ENCODE peak calls at places on chromosomes 12 and 14, in four cellular contexts. One of them, this sample, is unnamed.

GRCh38 chr12:81779216-81779615 is 20.1 kb upstream of the PPFIA2 start:
- DNase-seq in endothelial cell: no peak
- DNase-seq in endodermal cell: no peak
- DNase-seq in pancreas: no peak
- DNase-seq in this sample: no peak

GRCh38 chr14:26917086-26917485 is 319.3 kb upstream of the NOVA1 start:
- DNase-seq in endodermal cell: no peak
- DNase-seq in pancreas: no peak
- DNase-seq in endothelial cell: no peak
- DNase-seq in this sample: no peak

GRCh38 chr12:87845995-87846483 is 183.2 kb downstream of the C12orf50 start:
- DNase-seq in pancreas: no peak
- DNase-seq in endothelial cell: no peak
- DNase-seq in endodermal cell: no peak
- DNase-seq in this sample: no peak

GRCh38 chr12:2487278-2487677 is 307.5 kb upstream of the FKBP4 start:
- DNase-seq in pancreas: no peak
- DNase-seq in endodermal cell: no peak
- DNase-seq in endothelial cell: no peak
- DNase-seq in this sample: no peak

GRCh38 chr12:32005496-32006125 is 46.4 kb downstream of the RESF1 start:
- DNase-seq in pancreas: no peak
- DNase-seq in endodermal cell: peak
- DNase-seq in endothelial cell: no peak
- DNase-seq in this sample: no peak

GRCh38 chr12:26809611-26810298 is 23.2 kb downstream of the ITPR2 start:
- DNase-seq in endothelial cell: no peak
- DNase-seq in endodermal cell: no peak
- DNase-seq in pancreas: no peak
- DNase-seq in this sample: no peak

GRCh38 chr14:51094282-51094821 is 553 bp downstream of the TRIM9 start:
- DNase-seq in pancreas: no peak
- DNase-seq in endothelial cell: peak
- DNase-seq in endodermal cell: peak
- DNase-seq in this sample: peak

GRCh38 chr14:72420749-72421452 is 473.0 kb downstream of the DPF3 start:
- DNase-seq in endodermal cell: peak
- DNase-seq in endothelial cell: peak
- DNase-seq in pancreas: peak
- DNase-seq in this sample: peak

GRCh38 chr14:64539186-64539552 is 1.4 kb upstream of the HSPA2 start:
- DNase-seq in endodermal cell: no peak
- DNase-seq in pancreas: no peak
- DNase-seq in endothelial cell: no peak
- DNase-seq in this sample: no peak

GRCh38 chr12:40734283-40734682 is 42.0 kb downstream of the CNTN1 start:
- DNase-seq in endodermal cell: no peak
- DNase-seq in pancreas: no peak
- DNase-seq in endothelial cell: no peak
- DNase-seq in this sample: no peak

GRCh38 chr12:67451206-67451605 is 182.0 kb downstream of the CAND1 start:
- DNase-seq in endodermal cell: no peak
- DNase-seq in pancreas: no peak
- DNase-seq in endothelial cell: no peak
- DNase-seq in this sample: no peak
- TF ChIP-seq CTCF in endodermal cell: no peak
- TF ChIP-seq CTCF in pancreas: no peak
- TF ChIP-seq CTCF in endothelial cell: no peak
- TF ChIP-seq CTCF in this sample: no peak

DNA sequence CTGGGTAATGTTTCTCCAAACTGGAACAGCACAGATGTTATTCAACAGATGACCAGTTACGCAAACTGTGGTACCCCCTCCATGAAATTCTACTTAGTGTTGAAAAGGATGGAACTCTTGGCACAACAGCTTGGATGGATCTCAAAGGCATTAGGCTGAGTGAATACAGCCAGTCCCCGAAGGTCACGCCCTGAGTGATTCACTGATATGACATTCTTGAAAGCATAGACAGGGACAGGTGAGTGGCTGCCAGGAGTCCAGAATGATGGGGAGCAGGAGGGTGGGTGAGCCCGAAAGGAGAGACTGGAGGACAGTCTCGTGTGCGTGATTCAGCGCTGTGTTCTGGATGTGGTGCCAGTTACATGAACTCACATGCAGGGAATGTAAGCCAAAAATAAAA is 187.5 kb upstream of the TMEM132C start:
- DNase-seq in pancreas: no peak
- DNase-seq in endodermal cell: no peak
- DNase-seq in endothelial cell: no peak
- DNase-seq in this sample: no peak
- TF ChIP-seq CTCF in pancreas: no peak
- TF ChIP-seq CTCF in endodermal cell: no peak
- TF ChIP-seq CTCF in endothelial cell: no peak
- TF ChIP-seq CTCF in this sample: no peak

DNA sequence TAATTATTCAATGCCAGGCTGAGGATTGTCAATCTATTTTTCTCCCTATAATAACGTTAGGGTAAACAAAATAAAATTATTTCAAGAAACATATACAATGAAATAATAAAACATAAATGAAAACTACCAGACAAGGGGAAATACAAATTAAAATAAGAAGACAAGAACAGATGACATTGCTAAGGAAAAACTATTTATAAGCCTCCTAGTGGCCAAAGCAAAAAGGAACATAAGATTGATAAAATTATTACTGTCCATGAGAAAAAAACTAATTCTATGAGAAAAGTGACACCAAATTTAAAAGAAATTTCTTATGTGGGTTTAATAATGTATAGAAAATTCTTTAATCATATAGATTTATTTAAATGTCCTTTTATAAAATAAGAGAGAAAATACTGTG is 294.7 kb downstream of the TTC6 start:
- DNase-seq in endodermal cell: no peak
- DNase-seq in endothelial cell: no peak
- DNase-seq in pancreas: no peak
- DNase-seq in this sample: no peak
- TF ChIP-seq CTCF in endodermal cell: peak
- TF ChIP-seq CTCF in endothelial cell: peak
- TF ChIP-seq CTCF in pancreas: no peak
- TF ChIP-seq CTCF in this sample: no peak

GRCh38 chr12:16622315-16622714 is 16.4 kb upstream of the LMO3 start:
- DNase-seq in pancreas: no peak
- DNase-seq in endothelial cell: no peak
- DNase-seq in endodermal cell: no peak
- DNase-seq in this sample: no peak
- TF ChIP-seq CTCF in pancreas: no peak
- TF ChIP-seq CTCF in endothelial cell: no peak
- TF ChIP-seq CTCF in endodermal cell: no peak
- TF ChIP-seq CTCF in this sample: no peak

GRCh38 chr12:124041907-124042306 is 68.9 kb downstream of the ZNF664 start:
- DNase-seq in pancreas: no peak
- DNase-seq in endodermal cell: no peak
- DNase-seq in endothelial cell: no peak
- DNase-seq in this sample: no peak
- TF ChIP-seq CTCF in pancreas: no peak
- TF ChIP-seq CTCF in endodermal cell: no peak
- TF ChIP-seq CTCF in endothelial cell: no peak
- TF ChIP-seq CTCF in this sample: no peak

DNA sequence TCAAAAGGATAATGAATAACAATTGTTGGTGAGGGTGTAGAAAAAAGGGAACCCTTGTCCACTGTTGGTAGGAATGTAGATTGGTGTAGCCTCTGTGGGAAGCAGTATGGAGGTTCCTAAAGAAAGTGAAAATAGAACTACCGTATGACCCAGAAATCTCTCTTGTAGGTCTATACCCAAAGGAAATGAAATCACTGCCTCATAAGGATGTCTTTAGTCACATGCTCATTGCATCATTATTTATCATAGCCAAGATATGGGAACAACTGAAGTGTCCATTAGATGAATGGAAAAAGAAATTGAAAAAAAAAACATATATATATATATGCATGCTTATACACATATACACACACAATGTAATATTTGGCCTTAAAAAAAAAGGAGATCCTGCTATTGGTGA is 158.8 kb upstream of the NPAS3 start:
- DNase-seq in endothelial cell: no peak
- DNase-seq in endodermal cell: no peak
- DNase-seq in pancreas: no peak
- DNase-seq in this sample: no peak
- TF ChIP-seq CTCF in endothelial cell: no peak
- TF ChIP-seq CTCF in endodermal cell: no peak
- TF ChIP-seq CTCF in pancreas: no peak
- TF ChIP-seq CTCF in this sample: no peak

GRCh38 chr14:100641274-100641860 is 54.1 kb upstream of the BEGAIN start:
- DNase-seq in endothelial cell: no peak
- DNase-seq in pancreas: no peak
- DNase-seq in endodermal cell: no peak
- DNase-seq in this sample: no peak
- TF ChIP-seq CTCF in endothelial cell: no peak
- TF ChIP-seq CTCF in pancreas: no peak
- TF ChIP-seq CTCF in endodermal cell: peak
- TF ChIP-seq CTCF in this sample: no peak